ENCODE peak calls at places on chromosomes 13 and 19, in ten cellular contexts. Z, H, F, X, L, B, R, Y, D and E are unnamed samples. For H3K9me3 and H3K36me3, the result is how much of the 10 kb centered on the place peaks cover.

GRCh38 chr19:8466018-8466417 is 21.2 kb downstream of the HNRNPM start:
- DNase-seq in R (no peak), H (no peak), D (no peak), F (no peak), Z (no peak), L (no peak), B (no peak), Y (no peak), X (no peak), E (no peak)

GRCh38 chr19:54432144-54432738 is 16.8 kb upstream of the LENG8 start:
- DNase-seq in Y (peak), D (no peak), H (no peak), L (peak), F (no peak), Z (no peak), X (peak), B (no peak), R (no peak), E (no peak)

GRCh38 chr19:29467824-29468401 is 57.9 kb upstream of the VSTM2B start:
- DNase-seq in H (no peak), F (no peak), Y (no peak), B (no peak), X (peak), R (peak), Z (peak), D (no peak), L (no peak), E (no peak)

GRCh38 chr19:48497728-48498575 is 13.7 kb downstream of the LMTK3 start:
- DNase-seq in D (no peak), B (no peak), Z (peak), F (no peak), R (no peak), L (no peak), X (no peak), Y (no peak), H (no peak), E (no peak)

GRCh38 chr19:1873524-1874473 is 10.4 kb upstream of the KLF16 start:
- DNase-seq in Z (no peak), X (no peak), B (no peak), R (no peak), F (no peak), L (no peak), Y (no peak), D (peak), H (peak), E (peak)

GRCh38 chr13:96822900-96823299 is 171.4 kb downstream of the OXGR1 start:
- DNase-seq in B (no peak), Y (no peak), H (no peak), D (peak), Z (peak), F (no peak), R (peak), X (peak), L (no peak), E (no peak)

GRCh38 chr19:49507803-49508494 is 4.5 kb upstream of the FCGRT start:
- DNase-seq in Z (no peak), X (no peak), F (no peak), H (no peak), L (no peak), D (no peak), Y (no peak), R (no peak), B (no peak), E (no peak)

GRCh38 chr19:39752390-39752789 is 14.6 kb upstream of the CLC start:
- DNase-seq in Y (no peak), D (no peak), X (no peak), B (no peak), L (no peak), R (no peak), Z (no peak), F (no peak), H (no peak), E (no peak)

GRCh38 chr13:74024314-74024713 is 109.9 kb downstream of the KLF12 start:
- DNase-seq in X (no peak), D (no peak), B (no peak), H (no peak), L (no peak), Y (no peak), F (no peak), Z (peak), R (no peak), E (no peak)

GRCh38 chr13:80217614-80218456 is 123.1 kb downstream of the SPRY2 start:
- DNase-seq in X (peak), F (no peak), H (no peak), L (no peak), Y (no peak), B (no peak), R (no peak), Z (no peak), D (no peak), E (no peak)

GRCh38 chr13:89401209-89401810 is 1730.1 kb downstream of the SLITRK5 start:
- DNase-seq in B (no peak), L (no peak), Y (no peak), R (no peak), X (no peak), D (no peak), F (no peak), H (no peak), Z (peak), E (no peak)

GRCh38 chr19:51904331-51905165 is at the start of gene ZNF649:
- DNase-seq in Y (peak), B (peak), F (peak), Z (peak), L (peak), X (peak), D (peak), R (peak), H (peak), E (peak)

GRCh38 chr13:112056739-112057433 is 10.1 kb upstream of the SOX1 start:
- DNase-seq in Y (no peak), H (no peak), F (no peak), D (no peak), L (no peak), Z (no peak), X (peak), R (no peak), B (no peak), E (no peak)

GRCh38 chr19:2362970-2363300 is 2.9 kb downstream of the TMPRSS9 start:
- DNase-seq in F (no peak), Z (no peak), X (no peak), Y (no peak), H (no peak), B (no peak), D (no peak), R (no peak), L (no peak), E (no peak)

GRCh38 chr13:110379905-110380341 is 72.8 kb downstream of the COL4A2 start:
- DNase-seq in H (no peak), Z (no peak), R (peak), D (no peak), Y (no peak), L (no peak), B (no peak), X (peak), F (no peak), E (no peak)

GRCh38 chr19:38417544-38418506 is 8.2 kb downstream of the RASGRP4 start:
- DNase-seq in L (peak), Y (peak), X (peak), B (no peak), F (peak), R (peak), H (no peak), Z (peak), D (peak), E (peak)

GRCh38 chr13:75347925-75348324 is 134.0 kb downstream of the TBC1D4 start:
- DNase-seq in H (no peak), X (no peak), Y (no peak), Z (no peak), D (no peak), L (no peak), R (no peak), F (no peak), B (no peak), E (no peak)

GRCh38 chr13:49343731-49344130 is 96.0 kb downstream of the CDADC1 start:
- DNase-seq in R (no peak), F (no peak), X (no peak), H (no peak), B (no peak), Z (no peak), Y (no peak), D (no peak), L (no peak), E (no peak)

GRCh38 chr13:75838366-75839017 is 202.4 kb downstream of the LMO7 start:
- DNase-seq in R (no peak), B (no peak), X (no peak), Z (no peak), L (no peak), D (no peak), Y (no peak), H (no peak), F (no peak), E (no peak)

GRCh38 chr19:44712864-44713515 is 14.0 kb downstream of the CEACAM16 start:
- DNase-seq in B (no peak), Z (no peak), L (no peak), R (no peak), H (no peak), X (no peak), F (no peak), Y (no peak), D (no peak), E (no peak)

GRCh38 chr13:41179593-41180250 is 14.6 kb downstream of the KBTBD7 start:
- DNase-seq in Z (no peak), L (no peak), B (no peak), X (no peak), R (no peak), D (no peak), Y (no peak), H (no peak), F (no peak), E (no peak)

GRCh38 chr19:47111081-47111589 is 2.4 kb downstream of the ZC3H4 start:
- DNase-seq in D (peak), X (peak), Y (no peak), H (no peak), Z (no peak), F (no peak), L (peak), B (no peak), R (no peak), E (no peak)

GRCh38 chr19:16327131-16327450 is 2.5 kb downstream of the KLF2 start:
- DNase-seq in B (no peak), L (no peak), Y (no peak), F (no peak), D (no peak), Z (no peak), R (no peak), H (no peak), X (no peak), E (no peak)

GRCh38 chr13:95191821-95192220 is 109.4 kb downstream of the ABCC4 start:
- DNase-seq in X (peak), H (no peak), B (no peak), R (peak), L (peak), Y (peak), D (peak), F (peak), Z (peak), E (peak)

GRCh38 chr13:95002126-95002525 is 289.8 kb upstream of the SOX21 start:
- DNase-seq in F (no peak), R (no peak), H (no peak), D (no peak), Y (no peak), B (no peak), X (no peak), Z (no peak), L (no peak), E (no peak)

GRCh38 chr13:22812793-22813192 is 368.0 kb upstream of the SGCG start:
- DNase-seq in L (peak), X (no peak), Y (no peak), H (no peak), Z (peak), F (peak), R (no peak), B (no peak), D (no peak), E (no peak)

GRCh38 chr19:4456566-4456842 is 1.1 kb downstream of the UBXN6 start:
- DNase-seq in H (no peak), F (peak), L (peak), B (no peak), D (no peak), R (peak), Z (peak), X (peak), Y (no peak), E (no peak)

GRCh38 chr13:90498816-90499215 is 848.7 kb upstream of the MIR17HG start:
- DNase-seq in L (no peak), B (no peak), Y (no peak), H (no peak), X (no peak), F (no peak), Z (no peak), D (no peak), R (no peak), E (no peak)
- H3K9me3 ChIP-seq in L (under half), B (under half), Y (under half), H (under half), X (under half), F (under half), Z (under half), D (under half), R (under half), E (under half)

DNA sequence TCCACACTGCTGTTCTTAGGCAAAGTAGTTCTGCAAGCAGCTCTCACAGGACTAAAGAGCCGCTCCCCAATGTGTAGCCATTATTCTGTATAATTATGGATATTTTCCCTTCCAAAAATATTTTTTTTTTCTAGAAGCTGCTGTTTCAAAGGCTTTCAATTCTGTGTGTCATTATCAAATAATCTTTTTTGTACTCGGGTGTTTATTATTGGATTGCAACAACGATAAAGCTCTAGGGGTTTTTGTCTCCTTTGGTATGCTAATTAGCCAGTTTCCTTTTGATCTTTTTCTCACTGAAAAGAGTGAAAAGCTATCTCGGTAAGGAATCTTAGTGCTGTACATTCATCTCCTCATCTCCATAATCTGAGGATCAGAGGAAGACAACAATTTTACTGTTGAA is 136.6 kb downstream of the OLFM4 start:
- DNase-seq in D (no peak), X (no peak), L (no peak), H (no peak), Y (no peak), F (no peak), Z (no peak), B (no peak), R (no peak), E (no peak)
- H3K36me3 ChIP-seq in D (under half), X (under half), L (under half), H (under half), Y (under half), F (under half), Z (under half), B (under half), R (under half), E (under half)

GRCh38 chr13:20126460-20127262 is 34.2 kb downstream of the GJA3 start:
- DNase-seq in R (peak), D (no peak), H (no peak), F (no peak), Z (no peak), B (no peak), Y (no peak), L (no peak), X (no peak), E (peak)

GRCh38 chr13:20129076-20129475 is 31.8 kb downstream of the GJA3 start:
- DNase-seq in Z (no peak), L (no peak), R (no peak), B (no peak), F (no peak), D (no peak), H (no peak), X (no peak), Y (no peak), E (no peak)

GRCh38 chr13:20127263-20127562 is 33.6 kb downstream of the GJA3 start:
- DNase-seq in H (no peak), D (no peak), R (no peak), F (no peak), Y (no peak), B (no peak), Z (no peak), L (no peak), X (no peak), E (no peak)

GRCh38 chr13:20128459-20128927 is 32.4 kb downstream of the GJA3 start:
- DNase-seq in Z (peak), L (no peak), Y (no peak), B (no peak), F (peak), D (peak), X (peak), H (no peak), R (peak), E (no peak)

GRCh38 chr13:20127563-20128458 is 33.0 kb downstream of the GJA3 start:
- DNase-seq in H (peak), L (peak), D (peak), B (no peak), X (peak), R (peak), Z (peak), Y (peak), F (peak), E (peak)
- TF ChIP-seq CTCF in H (no peak), L (peak), D (peak), B (peak), X (peak), R (peak), Z (peak), Y (peak), F (peak), E (peak)

GRCh38 chr19:12448808-12449207 is 8.0 kb upstream of the ZNF443 start:
- DNase-seq in L (no peak), R (no peak), D (no peak), B (no peak), Z (no peak), H (no peak), F (no peak), Y (no peak), X (no peak), E (no peak)

GRCh38 chr19:12450817-12451216 is 10.0 kb upstream of the ZNF443 start:
- DNase-seq in F (no peak), R (no peak), L (no peak), H (no peak), D (no peak), Z (no peak), X (peak), Y (no peak), B (no peak), E (no peak)

DNA sequence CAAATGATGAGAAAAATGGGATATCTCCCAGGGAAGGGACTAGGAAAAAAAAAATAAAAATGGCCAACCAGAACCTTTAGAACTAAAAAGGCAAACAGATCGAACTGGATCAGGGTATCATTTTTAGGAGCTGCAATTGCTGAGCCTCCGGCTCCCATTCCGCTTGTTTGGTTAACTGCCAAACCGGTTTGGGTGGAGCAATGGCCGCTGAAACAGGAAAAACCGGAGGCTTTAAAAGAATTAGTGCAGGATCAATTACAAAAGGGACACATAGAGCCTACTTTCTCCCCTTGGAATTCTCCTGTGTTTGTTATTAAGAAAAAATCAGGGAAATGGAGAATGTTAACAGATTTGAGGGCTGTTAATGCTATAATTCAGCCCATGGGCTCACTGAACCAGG is 12.7 kb upstream of the ZNF443 start:
- DNase-seq in Y (no peak), R (no peak), B (no peak), L (no peak), X (no peak), F (no peak), D (peak), Z (no peak), H (no peak), E (no peak)
- H3K9me3 ChIP-seq in Y (under half), R (under half), B (under half), L (under half), X (half or more), F (under half), D (under half), Z (under half), H (half or more), E (under half)

GRCh38 chr19:41395355-41395754 is 1.8 kb downstream of the EXOSC5 start:
- DNase-seq in X (no peak), D (no peak), Y (no peak), H (no peak), F (no peak), B (no peak), Z (no peak), R (no peak), L (no peak), E (no peak)
- H3K36me3 ChIP-seq in X (under half), D (under half), Y (under half), H (under half), F (under half), B (under half), Z (under half), R (under half), L (under half), E (under half)

DNA sequence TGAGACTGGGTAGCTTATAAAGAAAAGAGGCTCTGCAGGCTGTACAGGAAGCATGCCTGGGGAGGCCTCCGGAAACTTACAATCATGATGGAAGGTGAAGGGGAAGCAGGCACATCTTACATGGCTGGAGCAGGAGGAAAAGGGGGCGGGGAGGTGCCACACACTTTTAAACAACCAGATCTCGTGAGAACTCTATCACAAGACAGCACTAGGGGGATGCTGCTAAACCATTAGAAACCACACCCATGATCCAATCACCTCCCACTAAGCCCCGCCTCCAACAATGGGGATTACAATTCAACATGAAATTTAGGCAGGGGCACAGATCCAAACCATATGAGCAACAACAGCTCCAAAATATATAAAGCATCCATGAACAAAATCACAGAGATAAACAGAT is 46.5 kb upstream of the GTF2F2 start:
- DNase-seq in D (no peak), X (peak), R (no peak), F (no peak), L (no peak), Y (no peak), H (no peak), Z (no peak), B (no peak), E (no peak)
- TF ChIP-seq CTCF in D (no peak), X (no peak), R (no peak), F (no peak), L (no peak), Y (no peak), H (no peak), Z (no peak), B (no peak), E (no peak)

GRCh38 chr19:6832412-6832811 is 55.0 kb upstream of the ADGRE1 start:
- DNase-seq in B (no peak), Y (no peak), Z (no peak), X (no peak), L (no peak), F (no peak), D (no peak), H (no peak), R (no peak), E (no peak)
- H3K9me3 ChIP-seq in B (under half), Y (under half), Z (under half), X (half or more), L (under half), F (under half), D (under half), H (under half), R (under half), E (under half)

GRCh38 chr13:32530841-32531253 is 7.7 kb downstream of the N4BP2L2 start:
- DNase-seq in H (no peak), X (no peak), Y (no peak), B (no peak), Z (peak), D (no peak), L (no peak), F (peak), R (no peak), E (no peak)
- H3K36me3 ChIP-seq in H (under half), X (under half), Y (under half), B (under half), Z (under half), D (under half), L (under half), F (under half), R (under half), E (under half)